ENCODE peak calls at places on chromosomes 5 and 9, in eight cellular contexts. E, V, O, Z, B, J, X and Y are unnamed samples.

GRCh38 chr5:116671211-116671736 is 96.7 kb upstream of the SEMA6A start:
- DNase-seq in Z (no peak), V (no peak), O (no peak), J (no peak), X (no peak), B (no peak), E (no peak), Y (peak; percentile 12)

GRCh38 chr9:134225186-134225585 is 60.8 kb upstream of the RNU6ATAC start:
- DNase-seq in X (no peak), V (no peak), B (no peak), E (no peak), Z (no peak), J (no peak), O (peak; percentile 9), Y (no peak)

GRCh38 chr5:145587308-145588071 is 247.7 kb downstream of the PRELID2 start:
- DNase-seq in E (no peak), O (no peak), Z (no peak), J (no peak), V (peak; percentile 91), X (no peak), B (peak; percentile 93), Y (no peak)

GRCh38 chr5:198516-198915 is 7.2 kb downstream of the LRRC14B start:
- DNase-seq in X (no peak), B (no peak), O (no peak), Z (no peak), J (no peak), E (no peak), V (no peak), Y (no peak)

GRCh38 chr5:94376672-94377345 is 241.6 kb downstream of the KIAA0825 start:
- DNase-seq in Z (no peak), J (no peak), V (peak; percentile 35), E (no peak), X (no peak), O (no peak), B (peak; percentile 26), Y (peak; percentile 31)

GRCh38 chr9:71791875-71792274 is 23.6 kb upstream of the CEMIP2 start:
- DNase-seq in B (no peak), O (no peak), J (no peak), E (no peak), Z (no peak), V (no peak), X (no peak), Y (no peak)

GRCh38 chr5:124259017-124259416 is 487.4 kb downstream of the ZNF608 start:
- DNase-seq in O (no peak), X (no peak), E (no peak), Z (no peak), J (no peak), V (no peak), B (no peak), Y (no peak)

GRCh38 chr9:107674937-107675277 is 185.3 kb upstream of the KLF4 start:
- DNase-seq in B (no peak), X (no peak), E (no peak), Z (no peak), V (peak; percentile 40), J (no peak), O (no peak), Y (no peak)

GRCh38 chr5:137622850-137623249 is 113.0 kb downstream of the KLHL3 start:
- DNase-seq in V (no peak), E (no peak), J (no peak), B (peak; percentile 20), X (no peak), O (no peak), Z (no peak), Y (peak; percentile 21)

GRCh38 chr5:80871541-80871961 is 88.6 kb upstream of the RASGRF2 start:
- DNase-seq in E (no peak), B (peak; percentile 34), V (peak; percentile 75), J (peak; percentile 4), Z (no peak), X (no peak), O (no peak), Y (no peak)

GRCh38 chr5:90366972-90367371 is 42.6 kb downstream of the CETN3 start:
- DNase-seq in V (no peak), X (no peak), O (no peak), Z (no peak), J (no peak), E (no peak), B (no peak), Y (no peak)

GRCh38 chr5:62154758-62155157 is 151.2 kb upstream of the KIF2A start:
- DNase-seq in X (no peak), Z (no peak), J (no peak), B (no peak), E (no peak), O (no peak), V (no peak), Y (no peak)

GRCh38 chr9:97293207-97293721 is 14.2 kb upstream of the CCDC180 start:
- DNase-seq in Z (peak; percentile 43), B (peak; percentile 42), O (no peak), E (no peak), X (no peak), V (peak; percentile 38), J (no peak), Y (peak; percentile 60)

GRCh38 chr9:95754533-95755420 is 120.7 kb upstream of the ERCC6L2 start:
- DNase-seq in O (no peak), B (no peak), V (no peak), Z (no peak), E (no peak), J (no peak), X (no peak), Y (no peak)

GRCh38 chr5:96093890-96094381 is 132.3 kb upstream of the ELL2 start:
- DNase-seq in X (no peak), J (no peak), Z (no peak), E (no peak), V (no peak), O (no peak), B (peak; percentile 37), Y (no peak)